ENCODE peak calls at places on chromosomes 16 and 17, in nine cellular contexts. One of them, this sample, is unnamed.

GRCh38 chr17:79988163-79988971 is 47.3 kb downstream of the TBC1D16 start:
- DNase-seq in GM12891: no peak
- DNase-seq in lower leg skin: no peak
- DNase-seq in sigmoid colon: peak; percentile 71
- DNase-seq in transverse colon: peak; percentile 61
- DNase-seq in heart left ventricle: peak; percentile 56
- DNase-seq in body of pancreas: no peak
- DNase-seq in stomach: peak; percentile 78
- DNase-seq in NB4: no peak
- DNase-seq in this sample: peak; percentile 93

GRCh38 chr17:64572682-64573154 is 65.9 kb downstream of the CEP95 start:
- DNase-seq in GM12891: no peak
- DNase-seq in lower leg skin: no peak
- DNase-seq in sigmoid colon: no peak
- DNase-seq in transverse colon: no peak
- DNase-seq in heart left ventricle: no peak
- DNase-seq in body of pancreas: no peak
- DNase-seq in stomach: no peak
- DNase-seq in NB4: peak; percentile 33
- DNase-seq in this sample: no peak

GRCh38 chr16:85844786-85845185 is 45.3 kb downstream of the COX4I1 start:
- DNase-seq in GM12891: no peak
- DNase-seq in lower leg skin: no peak
- DNase-seq in sigmoid colon: peak; percentile 64
- DNase-seq in transverse colon: no peak
- DNase-seq in heart left ventricle: no peak
- DNase-seq in body of pancreas: no peak
- DNase-seq in stomach: peak; percentile 40
- DNase-seq in NB4: peak; percentile 87
- DNase-seq in this sample: no peak

GRCh38 chr16:85838876-85839585 is 39.5 kb downstream of the COX4I1 start:
- DNase-seq in GM12891: no peak
- DNase-seq in lower leg skin: no peak
- DNase-seq in sigmoid colon: no peak
- DNase-seq in transverse colon: no peak
- DNase-seq in heart left ventricle: peak; percentile 51
- DNase-seq in body of pancreas: no peak
- DNase-seq in stomach: no peak
- DNase-seq in NB4: no peak
- DNase-seq in this sample: peak; percentile 27

GRCh38 chr17:38504216-38504615 is 76.0 kb downstream of the ARHGAP23 start:
- DNase-seq in GM12891: no peak
- DNase-seq in lower leg skin: no peak
- DNase-seq in sigmoid colon: no peak
- DNase-seq in transverse colon: no peak
- DNase-seq in heart left ventricle: no peak
- DNase-seq in body of pancreas: no peak
- DNase-seq in stomach: no peak
- DNase-seq in NB4: no peak
- DNase-seq in this sample: no peak

GRCh38 chr16:528111-529011 is 849 bp downstream of the CAPN15 start:
- DNase-seq in GM12891: no peak
- DNase-seq in lower leg skin: peak; percentile 55
- DNase-seq in sigmoid colon: no peak
- DNase-seq in transverse colon: peak; percentile 87
- DNase-seq in heart left ventricle: no peak
- DNase-seq in body of pancreas: no peak
- DNase-seq in stomach: peak; percentile 66
- DNase-seq in NB4: peak; percentile 86
- DNase-seq in this sample: no peak

GRCh38 chr16:51151951-51152663 is 1.0 kb upstream of the SALL1 start:
- DNase-seq in GM12891: no peak
- DNase-seq in lower leg skin: no peak
- DNase-seq in sigmoid colon: no peak
- DNase-seq in transverse colon: peak; percentile 33
- DNase-seq in heart left ventricle: no peak
- DNase-seq in body of pancreas: peak; percentile 38
- DNase-seq in stomach: peak; percentile 34
- DNase-seq in NB4: no peak
- DNase-seq in this sample: peak; percentile 92

GRCh38 chr16:63876096-63876495 is 1245.8 kb downstream of the CDH11 start:
- DNase-seq in GM12891: no peak
- DNase-seq in lower leg skin: peak; percentile 21
- DNase-seq in sigmoid colon: no peak
- DNase-seq in transverse colon: no peak
- DNase-seq in heart left ventricle: no peak
- DNase-seq in body of pancreas: no peak
- DNase-seq in stomach: no peak
- DNase-seq in NB4: peak; percentile 32
- DNase-seq in this sample: no peak

DNA sequence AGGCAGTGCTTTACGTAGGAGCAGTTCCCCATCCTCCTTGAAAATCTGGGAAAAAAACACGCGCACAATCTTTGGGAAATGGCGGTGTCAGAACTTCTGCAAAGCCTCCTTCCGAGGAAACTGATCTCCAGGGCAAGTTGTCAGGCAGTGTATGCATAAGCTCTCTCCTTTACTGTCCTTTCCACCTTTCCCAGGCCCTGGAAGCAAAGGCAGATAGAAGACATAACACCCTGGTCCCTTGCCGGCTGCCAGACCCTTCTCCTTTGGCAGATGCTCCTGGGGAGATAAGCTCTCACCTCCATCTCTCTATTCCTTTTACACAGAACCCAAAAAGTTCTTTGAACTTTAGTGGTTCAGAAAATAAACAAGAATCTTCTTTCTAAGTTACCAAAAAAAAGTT is 12.4 kb downstream of the TOB1 start:
- DNase-seq in GM12891: no peak
- DNase-seq in lower leg skin: no peak
- DNase-seq in sigmoid colon: no peak
- DNase-seq in transverse colon: no peak
- DNase-seq in heart left ventricle: no peak
- DNase-seq in body of pancreas: no peak
- DNase-seq in stomach: no peak
- DNase-seq in NB4: no peak
- DNase-seq in this sample: no peak
- TF ChIP-seq POLR2A in GM12891: no peak
- TF ChIP-seq POLR2A in lower leg skin: no peak
- TF ChIP-seq POLR2A in sigmoid colon: no peak
- TF ChIP-seq POLR2A in transverse colon: no peak
- TF ChIP-seq POLR2A in heart left ventricle: no peak
- TF ChIP-seq POLR2A in body of pancreas: no peak
- TF ChIP-seq POLR2A in stomach: no peak
- TF ChIP-seq POLR2A in NB4: no peak
- TF ChIP-seq POLR2A in this sample: no peak

GRCh38 chr17:4556996-4557395 is 1.8 kb upstream of the MYBBP1A start:
- DNase-seq in GM12891: no peak
- DNase-seq in lower leg skin: no peak
- DNase-seq in sigmoid colon: no peak
- DNase-seq in transverse colon: no peak
- DNase-seq in heart left ventricle: no peak
- DNase-seq in body of pancreas: no peak
- DNase-seq in stomach: no peak
- DNase-seq in NB4: no peak
- DNase-seq in this sample: no peak

GRCh38 chr17:4554441-4554996 is 665 bp downstream of the MYBBP1A start:
- DNase-seq in GM12891: no peak
- DNase-seq in lower leg skin: no peak
- DNase-seq in sigmoid colon: peak; percentile 64
- DNase-seq in transverse colon: no peak
- DNase-seq in heart left ventricle: no peak
- DNase-seq in body of pancreas: no peak
- DNase-seq in stomach: no peak
- DNase-seq in NB4: no peak
- DNase-seq in this sample: no peak

GRCh38 chr17:4555863-4556646 is 871 bp upstream of the MYBBP1A start:
- DNase-seq in GM12891: no peak
- DNase-seq in lower leg skin: no peak
- DNase-seq in sigmoid colon: peak; percentile 63
- DNase-seq in transverse colon: no peak
- DNase-seq in heart left ventricle: no peak
- DNase-seq in body of pancreas: no peak
- DNase-seq in stomach: no peak
- DNase-seq in NB4: no peak
- DNase-seq in this sample: no peak

GRCh38 chr17:4553669-4554068 is 1.5 kb downstream of the MYBBP1A start:
- DNase-seq in GM12891: no peak
- DNase-seq in lower leg skin: no peak
- DNase-seq in sigmoid colon: peak; percentile 67
- DNase-seq in transverse colon: no peak
- DNase-seq in heart left ventricle: no peak
- DNase-seq in body of pancreas: no peak
- DNase-seq in stomach: no peak
- DNase-seq in NB4: no peak
- DNase-seq in this sample: no peak

DNA sequence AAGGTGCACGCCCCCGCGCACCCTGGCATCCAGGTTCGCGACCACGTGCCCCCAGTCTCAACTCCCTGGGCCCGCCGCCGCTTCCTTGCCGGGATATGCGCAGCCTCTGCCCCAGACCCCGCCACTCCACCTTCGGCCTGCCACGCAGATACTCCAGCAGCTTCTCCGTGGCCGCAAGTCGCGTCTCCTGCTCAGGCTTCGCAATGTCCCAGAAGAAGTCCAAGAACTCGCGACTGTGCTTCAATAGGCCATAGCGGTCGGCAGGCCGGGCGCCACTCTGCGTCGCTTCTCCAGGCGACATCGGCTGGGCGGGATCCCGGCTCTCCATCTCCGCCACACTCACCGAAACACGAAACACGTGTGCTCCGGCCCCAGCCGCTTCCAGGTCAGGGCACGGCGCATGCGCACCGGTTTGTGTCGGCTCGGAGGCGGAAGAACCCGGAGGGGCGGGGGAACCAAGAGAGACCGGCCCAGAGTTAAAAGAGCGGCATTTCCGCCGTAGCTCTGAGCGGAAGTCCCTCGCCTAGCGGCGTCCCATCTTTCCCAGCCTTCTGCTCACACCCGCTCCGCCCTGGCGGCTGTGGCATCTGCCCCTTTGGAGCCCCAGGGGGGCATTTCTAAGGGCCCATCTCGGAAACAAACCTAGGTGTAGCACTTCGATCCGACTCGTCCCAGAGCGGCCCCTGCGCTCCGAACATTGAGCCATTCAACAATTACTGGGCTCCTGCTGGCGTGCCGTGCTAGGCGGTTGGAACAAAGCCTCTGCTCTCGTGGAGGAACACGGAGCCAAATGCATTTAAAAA is at the start of gene MYBBP1A:
- DNase-seq in GM12891: peak; percentile 100
- DNase-seq in lower leg skin: peak; percentile 94
- DNase-seq in sigmoid colon: peak; percentile 98
- DNase-seq in transverse colon: peak; percentile 98
- DNase-seq in heart left ventricle: peak; percentile 99
- DNase-seq in body of pancreas: peak; percentile 98
- DNase-seq in stomach: peak; percentile 98
- DNase-seq in NB4: peak; percentile 93
- DNase-seq in this sample: peak; percentile 98
- TF ChIP-seq POLR2A in GM12891: peak; percentile 96
- TF ChIP-seq POLR2A in lower leg skin: no peak
- TF ChIP-seq POLR2A in sigmoid colon: peak; percentile 56
- TF ChIP-seq POLR2A in transverse colon: peak; percentile 68
- TF ChIP-seq POLR2A in heart left ventricle: no peak
- TF ChIP-seq POLR2A in body of pancreas: peak; percentile 90
- TF ChIP-seq POLR2A in stomach: no peak
- TF ChIP-seq POLR2A in NB4: peak; percentile 86
- TF ChIP-seq POLR2A in this sample: peak; percentile 89

GRCh38 chr17:81901167-81902022 is 643 bp upstream of the NPB start:
- DNase-seq in GM12891: no peak
- DNase-seq in lower leg skin: no peak
- DNase-seq in sigmoid colon: no peak
- DNase-seq in transverse colon: no peak
- DNase-seq in heart left ventricle: peak; percentile 59
- DNase-seq in body of pancreas: no peak
- DNase-seq in stomach: no peak
- DNase-seq in NB4: no peak
- DNase-seq in this sample: no peak
- TF ChIP-seq POLR2A in GM12891: no peak
- TF ChIP-seq POLR2A in lower leg skin: no peak
- TF ChIP-seq POLR2A in sigmoid colon: no peak
- TF ChIP-seq POLR2A in transverse colon: peak; percentile 5
- TF ChIP-seq POLR2A in heart left ventricle: no peak
- TF ChIP-seq POLR2A in body of pancreas: no peak
- TF ChIP-seq POLR2A in stomach: no peak
- TF ChIP-seq POLR2A in NB4: no peak
- TF ChIP-seq POLR2A in this sample: no peak

GRCh38 chr16:89298826-89299225 is 81.3 kb downstream of the ZNF778 start:
- DNase-seq in GM12891: no peak
- DNase-seq in lower leg skin: no peak
- DNase-seq in sigmoid colon: no peak
- DNase-seq in transverse colon: no peak
- DNase-seq in heart left ventricle: no peak
- DNase-seq in body of pancreas: no peak
- DNase-seq in stomach: no peak
- DNase-seq in NB4: no peak
- DNase-seq in this sample: no peak
- TF ChIP-seq POLR2A in GM12891: no peak
- TF ChIP-seq POLR2A in lower leg skin: no peak
- TF ChIP-seq POLR2A in sigmoid colon: no peak
- TF ChIP-seq POLR2A in transverse colon: no peak
- TF ChIP-seq POLR2A in heart left ventricle: no peak
- TF ChIP-seq POLR2A in body of pancreas: no peak
- TF ChIP-seq POLR2A in stomach: no peak
- TF ChIP-seq POLR2A in NB4: no peak
- TF ChIP-seq POLR2A in this sample: no peak

DNA sequence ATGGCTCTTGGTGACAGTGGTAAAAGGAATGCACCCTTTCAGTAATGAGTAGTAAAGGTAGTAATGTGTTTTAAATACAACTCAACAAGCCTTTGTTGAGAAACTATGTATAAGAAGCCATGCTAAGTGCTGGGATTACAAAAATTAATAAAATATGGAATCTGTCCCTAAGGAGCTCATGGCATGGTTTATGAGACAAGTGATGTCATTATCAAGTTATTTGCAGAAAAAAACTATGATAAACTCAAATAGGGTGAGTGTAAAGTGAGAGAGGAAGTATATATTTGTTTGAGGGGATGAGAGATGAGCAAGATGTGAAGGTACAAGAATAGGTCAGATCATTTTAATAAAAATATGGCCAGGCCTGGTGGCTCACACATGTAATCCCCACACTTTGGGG is 76.9 kb downstream of the NF1 start:
- DNase-seq in GM12891: no peak
- DNase-seq in lower leg skin: no peak
- DNase-seq in sigmoid colon: no peak
- DNase-seq in transverse colon: no peak
- DNase-seq in heart left ventricle: no peak
- DNase-seq in body of pancreas: no peak
- DNase-seq in stomach: no peak
- DNase-seq in NB4: no peak
- DNase-seq in this sample: no peak
- TF ChIP-seq POLR2A in GM12891: no peak
- TF ChIP-seq POLR2A in lower leg skin: no peak
- TF ChIP-seq POLR2A in sigmoid colon: no peak
- TF ChIP-seq POLR2A in transverse colon: no peak
- TF ChIP-seq POLR2A in heart left ventricle: no peak
- TF ChIP-seq POLR2A in body of pancreas: no peak
- TF ChIP-seq POLR2A in stomach: no peak
- TF ChIP-seq POLR2A in NB4: no peak
- TF ChIP-seq POLR2A in this sample: no peak